ENCODE peak calls at places on chromosomes 3 and 15, in five cellular contexts. One of them, this sample, is unnamed.
A peak's percentile ranks its signal among the peaks of the same experiment; 100 is the strongest.

GRCh38 chr3:114660808-114661207 is 367.0 kb downstream of the TIGIT start:
- DNase-seq in A549: no peak
- DNase-seq in stomach: no peak
- DNase-seq in ovary: no peak
- DNase-seq in body of pancreas: no peak
- DNase-seq in this sample: no peak

GRCh38 chr3:96266395-96267187 is 547.8 kb upstream of the EPHA6 start:
- DNase-seq in stomach: no peak
- DNase-seq in A549: peak; percentile 13
- DNase-seq in body of pancreas: peak; percentile 70
- DNase-seq in ovary: no peak
- DNase-seq in this sample: no peak

GRCh38 chr3:125257563-125257962 is 45.0 kb upstream of the SLC12A8 start:
- DNase-seq in stomach: no peak
- DNase-seq in body of pancreas: no peak
- DNase-seq in A549: no peak
- DNase-seq in ovary: no peak
- DNase-seq in this sample: no peak

GRCh38 chr15:75407083-75407482 is 38.7 kb upstream of the MAN2C1 start:
- DNase-seq in A549: no peak
- DNase-seq in body of pancreas: no peak
- DNase-seq in ovary: no peak
- DNase-seq in stomach: no peak
- DNase-seq in this sample: no peak

GRCh38 chr3:190038050-190038631 is 82.6 kb downstream of the P3H2 start:
- DNase-seq in ovary: peak; percentile 30
- DNase-seq in body of pancreas: peak; percentile 4
- DNase-seq in A549: peak; percentile 78
- DNase-seq in stomach: peak; percentile 61
- DNase-seq in this sample: peak; percentile 77

GRCh38 chr3:45528429-45528828 is 66.1 kb upstream of the LIMD1 start:
- DNase-seq in ovary: no peak
- DNase-seq in A549: no peak
- DNase-seq in body of pancreas: no peak
- DNase-seq in stomach: no peak
- DNase-seq in this sample: no peak

GRCh38 chr15:71691700-71692417 is 118.5 kb upstream of the NR2E3 start:
- DNase-seq in stomach: peak; percentile 71
- DNase-seq in A549: no peak
- DNase-seq in body of pancreas: peak; percentile 45
- DNase-seq in ovary: no peak
- DNase-seq in this sample: peak; percentile 75

GRCh38 chr15:38563723-38564519 is 693 bp downstream of the RASGRP1 start:
- DNase-seq in ovary: peak; percentile 31
- DNase-seq in body of pancreas: peak; percentile 67
- DNase-seq in A549: peak; percentile 50
- DNase-seq in stomach: peak; percentile 79
- DNase-seq in this sample: peak; percentile 42

GRCh38 chr3:150232992-150233451 is 175.1 kb upstream of the TSC22D2 start:
- DNase-seq in stomach: peak; percentile 53
- DNase-seq in body of pancreas: no peak
- DNase-seq in A549: no peak
- DNase-seq in ovary: no peak
- DNase-seq in this sample: no peak

GRCh38 chr3:29466442-29466841 is 185.6 kb downstream of the RBMS3 start:
- DNase-seq in stomach: no peak
- DNase-seq in ovary: no peak
- DNase-seq in A549: no peak
- DNase-seq in body of pancreas: no peak
- DNase-seq in this sample: no peak

GRCh38 chr3:189270248-189270832 is 98.6 kb downstream of the TPRG1 start:
- DNase-seq in A549: peak; percentile 91
- DNase-seq in ovary: no peak
- DNase-seq in stomach: peak; percentile 71
- DNase-seq in body of pancreas: peak; percentile 75
- DNase-seq in this sample: peak; percentile 65

GRCh38 chr15:96268421-96269204 is 61.9 kb upstream of the NR2F2 start:
- DNase-seq in body of pancreas: no peak
- DNase-seq in stomach: no peak
- DNase-seq in ovary: no peak
- DNase-seq in A549: peak; percentile 34
- DNase-seq in this sample: no peak

GRCh38 chr3:126498936-126499335 is 18.6 kb downstream of the UROC1 start:
- DNase-seq in A549: no peak
- DNase-seq in ovary: no peak
- DNase-seq in body of pancreas: no peak
- DNase-seq in stomach: no peak
- DNase-seq in this sample: no peak

GRCh38 chr3:127448671-127449070 is 141.9 kb downstream of the TPRA1 start:
- DNase-seq in stomach: peak; percentile 23
- DNase-seq in body of pancreas: no peak
- DNase-seq in A549: no peak
- DNase-seq in ovary: no peak
- DNase-seq in this sample: peak; percentile 12

GRCh38 chr15:92471263-92471662 is 77.6 kb downstream of the ST8SIA2 start:
- DNase-seq in body of pancreas: no peak
- DNase-seq in ovary: no peak
- DNase-seq in stomach: no peak
- DNase-seq in A549: no peak
- DNase-seq in this sample: no peak

GRCh38 chr3:57227930-57228733 is 603 bp downstream of the APPL1 start:
- DNase-seq in stomach: peak; percentile 50
- DNase-seq in A549: peak; percentile 26
- DNase-seq in ovary: peak; percentile 56
- DNase-seq in body of pancreas: peak; percentile 43
- DNase-seq in this sample: no peak

GRCh38 chr3:27228805-27229204 is 140.4 kb downstream of the NEK10 start:
- DNase-seq in stomach: no peak
- DNase-seq in ovary: no peak
- DNase-seq in A549: peak; percentile 43
- DNase-seq in body of pancreas: no peak
- DNase-seq in this sample: no peak

GRCh38 chr15:85570331-85570730 is 189.9 kb downstream of the AKAP13 start:
- DNase-seq in A549: no peak
- DNase-seq in ovary: no peak
- DNase-seq in body of pancreas: no peak
- DNase-seq in stomach: no peak
- DNase-seq in this sample: no peak

GRCh38 chr3:58349792-58350626 is 17.3 kb downstream of the PXK start:
- DNase-seq in body of pancreas: no peak
- DNase-seq in ovary: no peak
- DNase-seq in A549: no peak
- DNase-seq in stomach: peak; percentile 51
- DNase-seq in this sample: no peak

GRCh38 chr3:98980915-98981596 is 79.6 kb upstream of the DCBLD2 start:
- DNase-seq in ovary: no peak
- DNase-seq in stomach: no peak
- DNase-seq in A549: peak; percentile 51
- DNase-seq in body of pancreas: no peak
- DNase-seq in this sample: no peak

GRCh38 chr3:61628636-61629035 is 67.3 kb downstream of the PTPRG start:
- DNase-seq in A549: no peak
- DNase-seq in stomach: no peak
- DNase-seq in ovary: no peak
- DNase-seq in body of pancreas: no peak
- DNase-seq in this sample: no peak

GRCh38 chr3:181752202-181752671 is 40.5 kb downstream of the SOX2 start:
- DNase-seq in ovary: no peak
- DNase-seq in A549: no peak
- DNase-seq in body of pancreas: no peak
- DNase-seq in stomach: no peak
- DNase-seq in this sample: no peak

GRCh38 chr3:11385908-11386307 is 113.7 kb downstream of the ATG7 start:
- DNase-seq in stomach: no peak
- DNase-seq in A549: peak; percentile 6
- DNase-seq in ovary: no peak
- DNase-seq in body of pancreas: peak; percentile 26
- DNase-seq in this sample: no peak

GRCh38 chr3:184168363-184169120 is 6.1 kb upstream of the AP2M1 start:
- DNase-seq in ovary: no peak
- DNase-seq in stomach: no peak
- DNase-seq in body of pancreas: no peak
- DNase-seq in A549: no peak
- DNase-seq in this sample: no peak

GRCh38 chr15:78750566-78750965 is 60.7 kb downstream of the ADAMTS7 start:
- DNase-seq in stomach: no peak
- DNase-seq in body of pancreas: peak; percentile 26
- DNase-seq in ovary: no peak
- DNase-seq in A549: no peak
- DNase-seq in this sample: no peak

GRCh38 chr3:4978966-4979400 is 254 bp upstream of the BHLHE40 start:
- DNase-seq in body of pancreas: peak; percentile 99
- DNase-seq in A549: peak; percentile 99
- DNase-seq in ovary: peak; percentile 94
- DNase-seq in stomach: peak; percentile 94
- DNase-seq in this sample: peak; percentile 96

GRCh38 chr3:4979401-4980228 is at the start of gene BHLHE40:
- DNase-seq in stomach: no peak
- DNase-seq in body of pancreas: peak; percentile 47
- DNase-seq in ovary: peak; percentile 57
- DNase-seq in A549: no peak
- DNase-seq in this sample: no peak

GRCh38 chr3:4981160-4981687 is 2.0 kb downstream of the BHLHE40 start:
- DNase-seq in body of pancreas: peak; percentile 23
- DNase-seq in stomach: no peak
- DNase-seq in ovary: no peak
- DNase-seq in A549: peak; percentile 63
- DNase-seq in this sample: no peak

GRCh38 chr3:4981688-4982494 is 2.7 kb downstream of the BHLHE40 start:
- DNase-seq in stomach: no peak
- DNase-seq in ovary: peak; percentile 44
- DNase-seq in body of pancreas: peak; percentile 81
- DNase-seq in A549: peak; percentile 90
- DNase-seq in this sample: no peak

GRCh38 chr3:4980229-4981159 is 1.3 kb downstream of the BHLHE40 start:
- DNase-seq in stomach: peak; percentile 95
- DNase-seq in body of pancreas: peak; percentile 94
- DNase-seq in A549: peak; percentile 90
- DNase-seq in ovary: peak; percentile 93
- DNase-seq in this sample: peak; percentile 93
- TF ChIP-seq POLR2A in stomach: no peak
- TF ChIP-seq POLR2A in body of pancreas: peak; percentile 69
- TF ChIP-seq POLR2A in A549: no peak
- TF ChIP-seq POLR2A in ovary: peak; percentile 11
- TF ChIP-seq POLR2A in this sample: no peak

DNA sequence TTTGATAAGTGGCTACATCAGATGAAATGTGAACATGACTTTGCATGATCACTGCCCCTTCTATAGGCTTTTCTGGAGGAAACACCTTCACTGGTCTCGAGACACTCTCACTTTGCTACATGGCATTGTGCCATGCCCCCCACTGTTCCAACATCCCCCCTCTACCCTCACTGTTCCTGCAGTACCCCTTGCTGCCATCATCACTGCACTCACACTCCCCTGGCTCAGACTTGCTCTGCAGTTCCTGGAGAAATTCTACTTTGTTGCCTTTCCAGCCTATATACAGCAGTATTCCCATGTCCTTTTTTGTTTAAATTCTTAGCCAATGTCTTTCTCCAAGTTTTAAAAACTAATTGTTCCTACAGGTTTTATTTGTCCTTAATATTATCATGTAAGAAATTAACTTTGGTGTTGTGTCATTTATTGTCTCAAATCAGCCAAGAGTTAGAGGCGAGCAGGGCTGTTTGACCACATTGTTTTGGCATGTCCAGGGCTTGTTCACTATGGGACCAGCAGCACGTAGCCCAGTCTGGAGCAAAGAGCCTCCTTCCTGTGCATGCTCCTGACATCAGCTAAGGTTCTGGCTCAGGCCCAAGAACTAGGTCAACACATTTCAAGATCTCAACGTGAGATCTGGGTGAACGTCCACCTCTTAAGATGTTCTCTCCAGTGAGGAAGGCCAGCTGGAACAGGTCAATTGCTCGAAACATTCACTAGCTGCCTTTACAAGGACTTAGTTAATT is 246.4 kb downstream of the SLC9A9 start:
- DNase-seq in ovary: no peak
- DNase-seq in body of pancreas: peak; percentile 22
- DNase-seq in stomach: peak; percentile 27
- DNase-seq in A549: no peak
- DNase-seq in this sample: no peak
- H3K27ac ChIP-seq in ovary: no peak overlapping the region
- H3K27ac ChIP-seq in body of pancreas: no peak overlapping the region
- H3K27ac ChIP-seq in stomach: no peak overlapping the region
- H3K27ac ChIP-seq in A549: no peak overlapping the region
- H3K27ac ChIP-seq in this sample: no peak overlapping the region

DNA sequence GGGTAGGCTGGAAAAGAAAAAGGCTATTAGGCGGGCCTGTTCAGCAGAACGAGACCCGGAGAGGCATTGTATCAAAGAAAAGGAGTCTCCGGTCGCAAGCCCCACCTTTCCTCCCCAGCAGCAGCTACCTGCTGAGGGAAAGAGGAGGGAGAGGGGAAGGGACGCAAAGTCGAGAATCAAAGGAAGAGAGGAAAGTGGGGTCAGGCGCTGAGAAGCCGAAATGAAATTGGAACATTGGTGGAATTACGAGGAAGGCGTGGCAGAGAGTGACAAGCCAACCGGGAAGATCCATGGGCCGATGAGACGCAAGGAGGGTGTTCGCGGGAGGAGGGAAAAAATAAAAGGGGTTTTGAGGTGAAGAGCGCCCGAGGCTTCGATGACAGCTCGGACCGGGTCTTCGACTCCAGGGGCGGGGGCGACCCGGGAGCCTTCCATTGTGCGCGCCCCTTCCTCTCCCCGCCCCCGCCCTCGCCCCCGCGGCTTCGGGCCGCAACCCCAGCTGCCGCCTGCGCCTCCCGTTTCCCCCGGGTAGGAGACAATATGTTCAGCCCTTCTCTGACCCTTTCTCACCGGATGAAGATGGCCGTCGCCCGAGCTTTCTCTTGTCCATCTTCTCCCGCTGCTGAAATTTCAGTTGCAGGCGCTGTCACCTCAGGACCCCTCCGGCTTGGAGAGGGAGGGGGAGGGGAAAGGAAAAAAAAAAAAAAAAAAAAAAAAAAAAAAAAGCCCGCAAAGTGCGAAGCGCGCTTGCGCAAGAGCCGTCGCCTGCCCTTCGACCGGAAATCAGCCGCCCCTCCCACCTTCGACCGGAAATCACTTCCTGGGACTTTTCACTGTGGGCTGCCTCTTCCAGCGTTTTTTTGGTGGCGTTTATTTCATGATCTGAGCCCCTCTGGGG is at the start of gene SENP7:
- DNase-seq in body of pancreas: peak; percentile 89
- DNase-seq in stomach: peak; percentile 83
- DNase-seq in ovary: peak; percentile 88
- DNase-seq in A549: peak; percentile 85
- DNase-seq in this sample: peak; percentile 77
- TF ChIP-seq POLR2A in body of pancreas: peak; percentile 48
- TF ChIP-seq POLR2A in stomach: no peak
- TF ChIP-seq POLR2A in ovary: peak; percentile 49
- TF ChIP-seq POLR2A in A549: peak; percentile 41
- TF ChIP-seq POLR2A in this sample: no peak

DNA sequence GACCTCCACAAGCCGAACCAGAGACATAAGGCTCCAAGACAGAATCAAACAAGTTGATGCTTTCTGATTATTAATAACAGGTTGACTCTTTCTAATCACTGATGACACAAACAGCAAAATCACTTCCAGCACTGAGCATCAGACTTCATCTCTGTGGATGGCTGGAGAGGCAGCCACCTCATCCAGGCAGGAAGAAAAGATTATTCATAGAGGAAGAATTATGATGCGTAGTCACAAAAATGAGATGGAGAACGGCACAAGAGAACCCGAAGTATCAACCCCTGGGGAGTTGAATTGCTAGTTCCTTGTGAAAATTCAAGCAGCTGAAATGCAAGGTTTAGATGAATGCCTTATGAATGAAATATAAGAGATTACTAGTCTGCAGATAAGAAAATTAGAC is 49.9 kb upstream of the LMCD1 start:
- DNase-seq in stomach: no peak
- DNase-seq in body of pancreas: no peak
- DNase-seq in A549: no peak
- DNase-seq in ovary: no peak
- DNase-seq in this sample: no peak
- H3K27ac ChIP-seq in stomach: no peak overlapping the region
- H3K27ac ChIP-seq in body of pancreas: no peak overlapping the region
- H3K27ac ChIP-seq in A549: peak overlapping the region; percentile 43
- H3K27ac ChIP-seq in ovary: no peak overlapping the region
- H3K27ac ChIP-seq in this sample: no peak overlapping the region